ENCODE peak calls at places on chromosome 20, in seven cellular contexts. E, K, G, Y, Z, D and R are unnamed samples.

GRCh38 chr20:39516964-39517363 is 554.8 kb downstream of the DHX35 start:
- DNase-seq in G (no peak), D (no peak), K (no peak), Z (no peak), Y (no peak), E (no peak), R (no peak)

GRCh38 chr20:56360133-56360898 is 1.5 kb downstream of the FAM210B start:
- DNase-seq in E (peak; percentile 52), Z (peak; percentile 21), Y (no peak), K (peak; percentile 78), G (no peak), D (peak; percentile 59), R (no peak)

GRCh38 chr20:63536997-63537524 is at the start of gene PTK6:
- DNase-seq in D (no peak), Y (no peak), K (no peak), E (no peak), G (no peak), Z (no peak), R (no peak)

GRCh38 chr20:56418385-56418861 is 6.4 kb downstream of the CASS4 start:
- DNase-seq in Z (no peak), D (peak; percentile 49), K (no peak), G (no peak), Y (no peak), E (no peak), R (no peak)

GRCh38 chr20:60250251-60250650 is 292.0 kb downstream of the CDH26 start:
- DNase-seq in K (no peak), D (no peak), Y (no peak), Z (no peak), E (no peak), G (no peak), R (no peak)

GRCh38 chr20:23629542-23630391 is 8.0 kb downstream of the CST3 start:
- DNase-seq in K (peak; percentile 71), Z (no peak), G (no peak), E (no peak), Y (no peak), D (no peak), R (no peak)

GRCh38 chr20:43691928-43692524 is 25.1 kb downstream of the MYBL2 start:
- DNase-seq in D (peak; percentile 79), Z (peak; percentile 57), Y (no peak), G (peak; percentile 78), E (peak; percentile 82), K (peak; percentile 72), R (peak; percentile 59)

GRCh38 chr20:25020901-25021301 is 28.4 kb upstream of the APMAP start:
- DNase-seq in K (no peak), Z (no peak), E (no peak), G (no peak), Y (no peak), D (no peak), R (no peak)

GRCh38 chr20:8670900-8671229 is 398.0 kb upstream of the PLCB4 start:
- DNase-seq in Z (no peak), D (no peak), E (peak; percentile 49), Y (no peak), G (no peak), K (no peak), R (no peak)

GRCh38 chr20:4014031-4014474 is 1.3 kb downstream of the RNF24 start:
- DNase-seq in D (peak; percentile 80), G (no peak), Z (no peak), K (peak; percentile 87), E (peak; percentile 61), Y (no peak), R (no peak)

GRCh38 chr20:32535953-32536823 is 48.9 kb downstream of the NOL4L start:
- DNase-seq in G (peak; percentile 74), E (peak; percentile 96), Y (no peak), Z (peak; percentile 82), D (peak; percentile 90), K (peak; percentile 79), R (peak; percentile 73)

GRCh38 chr20:35270021-35270902 is 7.7 kb downstream of the MMP24OS start:
- DNase-seq in E (no peak), Y (no peak), G (no peak), K (no peak), D (no peak), Z (no peak), R (no peak)

GRCh38 chr20:33532753-33533459 is 43.0 kb downstream of the CBFA2T2 start:
- DNase-seq in Z (no peak), G (no peak), E (no peak), Y (no peak), K (no peak), D (no peak), R (no peak)

GRCh38 chr20:62740286-62741141 is 31.9 kb downstream of the NTSR1 start:
- DNase-seq in Z (peak; percentile 89), G (no peak), E (no peak), D (peak; percentile 82), K (peak; percentile 54), Y (peak; percentile 78), R (peak; percentile 95)

GRCh38 chr20:62624719-62625455 is 17.4 kb upstream of the SLCO4A1 start:
- DNase-seq in Z (no peak), K (no peak), E (no peak), D (no peak), G (no peak), Y (no peak), R (no peak)

GRCh38 chr20:50624351-50625016 is 66.9 kb downstream of the RIPOR3 start:
- DNase-seq in E (peak; percentile 60), D (no peak), Z (no peak), G (no peak), Y (no peak), K (peak; percentile 80), R (no peak)

GRCh38 chr20:19747903-19748302 is 10.2 kb upstream of the RIN2 start:
- DNase-seq in K (no peak), Z (no peak), G (no peak), E (no peak), D (no peak), Y (no peak), R (no peak)

GRCh38 chr20:36173451-36173933 is 19.0 kb downstream of the EPB41L1 start:
- DNase-seq in D (peak; percentile 40), Z (no peak), Y (no peak), K (no peak), E (peak; percentile 60), G (peak; percentile 70), R (no peak)

GRCh38 chr20:50675671-50676376 is 15.5 kb downstream of the RIPOR3 start:
- DNase-seq in Z (no peak), K (peak; percentile 93), E (no peak), Y (no peak), G (no peak), D (peak; percentile 56), R (no peak)

GRCh38 chr20:44222969-44223368 is 12.4 kb upstream of the OSER1 start:
- DNase-seq in Z (no peak), D (peak; percentile 38), E (no peak), Y (no peak), K (peak; percentile 31), G (no peak), R (no peak)

GRCh38 chr20:63545814-63546213 is 1.7 kb downstream of the SRMS start:
- DNase-seq in K (no peak), Y (no peak), E (no peak), D (no peak), Z (no peak), G (no peak), R (no peak)

DNA sequence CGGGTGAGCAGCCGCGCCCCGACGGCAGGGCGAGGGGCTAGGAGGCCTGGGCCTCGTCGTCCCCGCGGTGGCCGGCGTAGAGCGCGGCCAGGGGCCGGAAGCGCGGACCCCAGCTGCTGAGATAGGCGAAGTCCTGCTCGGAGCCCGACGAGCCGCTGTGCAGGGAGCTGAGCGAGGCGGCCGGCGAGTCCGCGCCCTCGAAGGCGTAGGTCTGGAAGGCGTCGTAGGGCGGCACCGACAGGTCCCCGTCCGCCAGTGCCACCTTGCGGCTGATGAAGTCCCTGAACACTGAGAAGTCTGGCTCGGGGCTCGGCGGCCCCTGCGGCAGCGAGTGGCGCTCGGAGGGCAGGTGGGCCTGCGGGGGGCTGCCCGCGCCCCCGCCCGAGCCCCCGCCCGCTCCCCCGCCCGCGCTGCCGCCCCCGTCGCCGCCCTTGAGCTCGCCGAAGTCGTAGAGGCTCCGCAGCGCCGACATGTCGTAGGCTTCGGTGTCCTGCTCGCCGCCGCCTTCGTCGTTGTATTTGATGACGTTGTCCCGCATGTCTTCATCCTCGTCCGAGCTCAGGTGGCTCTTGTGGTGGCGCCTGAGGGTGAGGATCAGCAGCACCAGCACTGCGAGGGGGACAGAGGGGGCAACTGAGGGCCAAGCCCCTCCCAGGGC is 56.5 kb downstream of the CD40 start:
- DNase-seq in Y (no peak), G (peak; percentile 92), D (peak; percentile 79), E (peak; percentile 95), Z (peak; percentile 89), K (peak; percentile 57), R (peak; percentile 87)
- TF ChIP-seq TAF1 in Y (no peak), G (no peak), D (no peak), E (no peak), Z (no peak), K (no peak), R (no peak)

GRCh38 chr20:41137412-41138216 is at the start of gene PLCG1:
- DNase-seq in E (peak; percentile 98), G (peak; percentile 91), Y (no peak), K (peak; percentile 72), D (peak; percentile 82), Z (peak; percentile 78), R (peak; percentile 77)

GRCh38 chr20:41138217-41138526 is 829 bp downstream of the PLCG1 start:
- DNase-seq in G (no peak), E (no peak), Y (no peak), D (no peak), Z (no peak), K (peak; percentile 39), R (no peak)

GRCh38 chr20:41139227-41140093 is 2.1 kb downstream of the PLCG1 start:
- DNase-seq in D (no peak), Z (no peak), G (no peak), E (no peak), Y (no peak), K (no peak), R (no peak)

GRCh38 chr20:41140226-41141133 is 3.1 kb downstream of the PLCG1 start:
- DNase-seq in G (no peak), Z (no peak), E (no peak), D (no peak), Y (no peak), K (peak; percentile 69), R (no peak)

GRCh38 chr20:41138527-41139226 is 1.3 kb downstream of the PLCG1 start:
- DNase-seq in K (peak; percentile 40), D (no peak), G (no peak), E (peak; percentile 34), Z (no peak), Y (no peak), R (no peak)
- TF ChIP-seq POLR2AphosphoS5 in K (no peak), D (no peak), G (no peak), E (no peak), Z (no peak), Y (no peak), R (no peak)

GRCh38 chr20:53829086-53829703 is 235.6 kb upstream of the ZNF217 start:
- DNase-seq in Y (no peak), D (peak; percentile 65), G (no peak), K (no peak), Z (no peak), E (no peak), R (no peak)
- TF ChIP-seq TAF1 in Y (no peak), D (no peak), G (no peak), K (no peak), Z (peak; percentile 16), E (peak; percentile 11), R (no peak)

DNA sequence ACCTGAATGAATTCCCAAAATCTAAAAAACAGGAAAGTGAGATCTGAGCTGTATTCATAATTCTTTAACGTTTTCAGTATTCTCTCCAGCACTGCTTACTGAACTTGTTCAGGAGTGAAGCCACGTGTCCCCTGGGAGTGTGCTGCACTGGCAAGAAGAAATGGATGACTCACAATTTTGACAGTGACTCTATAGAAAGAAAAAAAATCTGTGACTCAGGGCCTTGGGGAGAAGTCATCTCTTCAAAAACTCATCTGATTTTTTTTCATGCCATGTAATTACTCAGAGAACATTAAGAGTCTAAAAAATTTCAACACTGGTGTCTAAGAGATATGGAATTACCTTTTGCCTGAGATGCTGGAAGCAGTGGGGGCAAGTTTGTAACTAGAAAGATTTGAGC is 39.7 kb downstream of the ANKEF1 start:
- DNase-seq in Z (no peak), D (peak; percentile 7), K (peak; percentile 38), Y (no peak), E (no peak), G (no peak), R (no peak)
- TF ChIP-seq POLR2AphosphoS5 in Z (no peak), D (no peak), K (no peak), Y (no peak), E (no peak), G (no peak), R (no peak)